ENCODE peak calls at places on chromosomes 1 and 21, in six cellular contexts. G, Z, E, R, S and J are unnamed samples.

GRCh38 chr1:184563308-184563707 is 176.5 kb downstream of the C1orf21 start:
- DNase-seq in G (no peak), Z (peak; percentile 47), E (no peak), R (no peak), S (no peak), J (peak; percentile 40)

GRCh38 chr1:17866451-17867029 is 111.4 kb downstream of the ACTL8 start:
- DNase-seq in G (no peak), Z (peak; percentile 89), E (no peak), R (no peak), S (peak; percentile 67), J (peak; percentile 95)

GRCh38 chr1:90835172-90835660 is 118.1 kb upstream of the BARHL2 start:
- DNase-seq in G (no peak), Z (peak; percentile 20), E (no peak), R (no peak), S (no peak), J (no peak)

GRCh38 chr21:41630249-41630648 is 122.3 kb upstream of the TMPRSS2 start:
- DNase-seq in G (no peak), Z (peak; percentile 91), E (no peak), R (no peak), S (peak; percentile 29), J (peak; percentile 100)

GRCh38 chr1:172638885-172639831 is 19.7 kb upstream of the FASLG start:
- DNase-seq in G (no peak), Z (peak; percentile 77), E (no peak), R (no peak), S (peak; percentile 84), J (peak; percentile 99)

GRCh38 chr1:59526240-59526639 is 229.3 kb downstream of the FGGY start:
- DNase-seq in G (no peak), Z (no peak), E (no peak), R (no peak), S (peak; percentile 48), J (peak; percentile 31)

GRCh38 chr1:5579966-5580365 is 412.3 kb downstream of the NPHP4 start:
- DNase-seq in G (no peak), Z (no peak), E (no peak), R (no peak), S (no peak), J (no peak)

GRCh38 chr1:187491082-187491720 is 662.5 kb downstream of the PLA2G4A start:
- DNase-seq in G (no peak), Z (peak; percentile 77), E (no peak), R (no peak), S (peak; percentile 56), J (peak; percentile 98)

GRCh38 chr21:33308586-33309490 is 15.9 kb upstream of the IFNAR1 start:
- DNase-seq in G (no peak), Z (peak; percentile 52), E (no peak), R (no peak), S (peak; percentile 50), J (peak; percentile 55)

GRCh38 chr1:19644761-19645543 is 841 bp downstream of the NBL1 start:
- DNase-seq in G (no peak), Z (peak; percentile 31), E (no peak), R (no peak), S (no peak), J (no peak)

GRCh38 chr1:83787246-83787998 is 211.5 kb downstream of the TTLL7 start:
- DNase-seq in G (no peak), Z (no peak), E (no peak), R (no peak), S (no peak), J (no peak)

GRCh38 chr1:153536618-153537375 is 1.0 kb upstream of the S100A6 start:
- DNase-seq in G (no peak), Z (no peak), E (no peak), R (no peak), S (no peak), J (no peak)

GRCh38 chr21:42672699-42673458 is 19.5 kb downstream of the PDE9A start:
- DNase-seq in G (no peak), Z (peak; percentile 96), E (peak; percentile 26), R (no peak), S (peak; percentile 11), J (peak; percentile 29)

GRCh38 chr1:166353162-166353561 is 186.4 kb upstream of the FAM78B start:
- DNase-seq in G (no peak), Z (no peak), E (no peak), R (no peak), S (peak; percentile 50), J (no peak)

GRCh38 chr1:201261771-201262547 is 21.3 kb upstream of the PKP1 start:
- DNase-seq in G (no peak), Z (no peak), E (no peak), R (no peak), S (peak; percentile 93), J (peak; percentile 26)

GRCh38 chr1:114715952-114716303 is 643 bp downstream of the NRAS start:
- DNase-seq in G (no peak), Z (no peak), E (no peak), R (no peak), S (no peak), J (no peak)

GRCh38 chr21:45152265-45152746 is 77.9 kb downstream of the ADARB1 start:
- DNase-seq in G (peak; percentile 71), Z (peak; percentile 72), E (no peak), R (peak; percentile 25), S (peak; percentile 48), J (no peak)

GRCh38 chr21:45990741-45991605 is 9.4 kb downstream of the COL6A1 start:
- DNase-seq in G (no peak), Z (no peak), E (no peak), R (no peak), S (no peak), J (no peak)

GRCh38 chr21:44291078-44291935 is 5.6 kb downstream of the AIRE start:
- DNase-seq in G (no peak), Z (no peak), E (no peak), R (no peak), S (no peak), J (no peak)

GRCh38 chr1:201226859-201227488 is 36.4 kb downstream of the IGFN1 start:
- DNase-seq in G (peak; percentile 27), Z (no peak), E (no peak), R (no peak), S (no peak), J (no peak)

GRCh38 chr1:14265515-14265914 is 333.0 kb upstream of the KAZN start:
- DNase-seq in G (no peak), Z (no peak), E (no peak), R (no peak), S (no peak), J (no peak)

GRCh38 chr1:8078176-8078671 is 52.1 kb upstream of the ERRFI1 start:
- DNase-seq in G (no peak), Z (peak; percentile 83), E (no peak), R (no peak), S (peak; percentile 78), J (peak; percentile 77)

GRCh38 chr1:221575605-221576004 is 166.3 kb downstream of the DUSP10 start:
- DNase-seq in G (no peak), Z (peak; percentile 42), E (no peak), R (no peak), S (no peak), J (peak; percentile 20)

GRCh38 chr1:88061106-88061829 is 622.8 kb upstream of the PKN2 start:
- DNase-seq in G (peak; percentile 67), Z (peak; percentile 67), E (peak; percentile 44), R (peak; percentile 21), S (peak; percentile 43), J (peak; percentile 70)

GRCh38 chr1:95073446-95073845 is 695 bp upstream of the ALG14 start:
- DNase-seq in G (no peak), Z (no peak), E (no peak), R (no peak), S (no peak), J (no peak)

GRCh38 chr1:155003766-155004351 is 1.3 kb downstream of the ZBTB7B start:
- DNase-seq in G (peak; percentile 76), Z (peak; percentile 58), E (no peak), R (no peak), S (no peak), J (peak; percentile 38)

GRCh38 chr1:155001688-155002474 is 721 bp upstream of the ZBTB7B start:
- DNase-seq in G (peak; percentile 100), Z (peak; percentile 99), E (peak; percentile 98), R (peak; percentile 97), S (peak; percentile 98), J (peak; percentile 99)

GRCh38 chr1:155002479-155003226 is at the start of gene ZBTB7B:
- DNase-seq in G (peak; percentile 39), Z (peak; percentile 66), E (no peak), R (no peak), S (peak; percentile 30), J (no peak)

GRCh38 chr1:155004352-155005075 is 1.9 kb downstream of the ZBTB7B start:
- DNase-seq in G (peak; percentile 25), Z (no peak), E (no peak), R (no peak), S (no peak), J (no peak)

GRCh38 chr1:155003227-155003765 is 694 bp downstream of the ZBTB7B start:
- DNase-seq in G (peak; percentile 42), Z (peak; percentile 56), E (no peak), R (no peak), S (no peak), J (no peak)
- H3K4me1 ChIP-seq in G (peaks cover 5% of the 10 kb centered on the region), Z (peaks cover 42% of the 10 kb centered on the region), E (peaks cover 20% of the 10 kb centered on the region), R (peaks cover 6% of the 10 kb centered on the region), S (peaks cover 24% of the 10 kb centered on the region), J (peaks cover 21% of the 10 kb centered on the region)

GRCh38 chr21:15282666-15283065 is 217.9 kb upstream of the NRIP1 start:
- DNase-seq in G (no peak), Z (no peak), E (no peak), R (no peak), S (no peak), J (no peak)
- H4K91ac ChIP-seq in G (no peak overlapping the region), Z (no peak overlapping the region), E (no peak overlapping the region), R (no peak overlapping the region), S (no peak overlapping the region), J (no peak overlapping the region)

GRCh38 chr1:230163205-230163604 is 96.2 kb downstream of the GALNT2 start:
- DNase-seq in G (peak; percentile 14), Z (peak; percentile 85), E (no peak), R (no peak), S (peak; percentile 77), J (peak; percentile 87)

GRCh38 chr1:230166366-230167132 is 99.5 kb downstream of the GALNT2 start:
- DNase-seq in G (no peak), Z (no peak), E (no peak), R (no peak), S (no peak), J (no peak)

GRCh38 chr1:230167419-230167852 is 100.4 kb downstream of the GALNT2 start:
- DNase-seq in G (peak; percentile 62), Z (peak; percentile 37), E (no peak), R (peak; percentile 23), S (peak; percentile 57), J (peak; percentile 62)

GRCh38 chr1:230163719-230164118 is 96.7 kb downstream of the GALNT2 start:
- DNase-seq in G (peak; percentile 17), Z (no peak), E (no peak), R (no peak), S (no peak), J (no peak)

GRCh38 chr1:230165526-230165925 is 98.5 kb downstream of the GALNT2 start:
- DNase-seq in G (peak; percentile 20), Z (no peak), E (no peak), R (no peak), S (no peak), J (no peak)
- H3K4me1 ChIP-seq in G (peaks cover under 1% of the 10 kb centered on the region), Z (peaks cover 11% of the 10 kb centered on the region), E (no peaks in the 10 kb centered on the region), R (no peaks in the 10 kb centered on the region), S (peaks cover 4% of the 10 kb centered on the region), J (peaks cover 7% of the 10 kb centered on the region)

DNA sequence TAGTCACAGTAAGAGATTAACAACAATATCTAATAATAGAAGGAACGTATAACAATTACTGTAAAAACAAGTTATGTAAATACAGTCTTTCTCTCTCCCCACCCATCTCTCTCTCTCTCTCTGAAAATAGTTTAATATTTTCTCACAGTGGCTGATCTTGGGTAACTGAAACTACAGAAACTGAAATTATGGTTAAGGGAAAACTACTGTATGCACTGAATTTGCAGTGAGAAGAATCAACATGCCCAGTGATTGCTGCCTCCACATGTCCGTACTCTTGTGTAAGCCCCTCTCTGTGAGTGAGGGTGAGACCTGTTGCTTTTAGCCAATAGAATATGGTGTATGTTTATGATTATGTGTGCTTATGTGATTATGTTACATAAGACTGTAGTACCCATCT is 1.6 kb downstream of the KRTAP6-1 start:
- DNase-seq in G (no peak), Z (no peak), E (no peak), R (no peak), S (no peak), J (no peak)
- H4K91ac ChIP-seq in G (no peak overlapping the region), Z (no peak overlapping the region), E (no peak overlapping the region), R (no peak overlapping the region), S (no peak overlapping the region), J (no peak overlapping the region)